ENCODE peak calls at places on chromosomes 5 and 9, in four cellular contexts. One of them, this sample, is unnamed.

GRCh38 chr5:34854459-34855174 is 15.7 kb downstream of the TTC23L start:
- DNase-seq in stimulated activated CD4-positive, alpha-beta T cell treated with anti-CD3 and anti-CD28 coated beads, Interleukin-1b, Interleukin-23, amount 100 ng/mL, for 24 hours: no peak
- DNase-seq in activated T-cell treated with anti-CD3 and anti-CD28 coated beads for 1 hour: no peak
- DNase-seq in T47D: no peak
- DNase-seq in this sample: no peak

GRCh38 chr9:14062449-14063187 is 251.3 kb downstream of the NFIB start:
- DNase-seq in stimulated activated CD4-positive, alpha-beta T cell treated with anti-CD3 and anti-CD28 coated beads, Interleukin-1b, Interleukin-23, amount 100 ng/mL, for 24 hours: no peak
- DNase-seq in T47D: no peak
- DNase-seq in activated T-cell treated with anti-CD3 and anti-CD28 coated beads for 1 hour: no peak
- DNase-seq in this sample: no peak

GRCh38 chr5:7317751-7318150 is 78.2 kb upstream of the ADCY2 start:
- DNase-seq in stimulated activated CD4-positive, alpha-beta T cell treated with anti-CD3 and anti-CD28 coated beads, Interleukin-1b, Interleukin-23, amount 100 ng/mL, for 24 hours: no peak
- DNase-seq in T47D: no peak
- DNase-seq in activated T-cell treated with anti-CD3 and anti-CD28 coated beads for 1 hour: no peak
- DNase-seq in this sample: no peak

GRCh38 chr5:3613726-3614125 is 18.1 kb downstream of the IRX1 start:
- DNase-seq in activated T-cell treated with anti-CD3 and anti-CD28 coated beads for 1 hour: no peak
- DNase-seq in T47D: no peak
- DNase-seq in stimulated activated CD4-positive, alpha-beta T cell treated with anti-CD3 and anti-CD28 coated beads, Interleukin-1b, Interleukin-23, amount 100 ng/mL, for 24 hours: no peak
- DNase-seq in this sample: no peak

GRCh38 chr5:150637245-150638052 is 3.0 kb upstream of the SYNPO start:
- DNase-seq in stimulated activated CD4-positive, alpha-beta T cell treated with anti-CD3 and anti-CD28 coated beads, Interleukin-1b, Interleukin-23, amount 100 ng/mL, for 24 hours: no peak
- DNase-seq in T47D: peak
- DNase-seq in activated T-cell treated with anti-CD3 and anti-CD28 coated beads for 1 hour: no peak
- DNase-seq in this sample: no peak

GRCh38 chr5:10577371-10578291 is 13.8 kb downstream of the ANKRD33B start:
- DNase-seq in activated T-cell treated with anti-CD3 and anti-CD28 coated beads for 1 hour: no peak
- DNase-seq in T47D: no peak
- DNase-seq in stimulated activated CD4-positive, alpha-beta T cell treated with anti-CD3 and anti-CD28 coated beads, Interleukin-1b, Interleukin-23, amount 100 ng/mL, for 24 hours: no peak
- DNase-seq in this sample: no peak

GRCh38 chr9:122463828-122464632 is 13.7 kb downstream of the OR1J1 start:
- DNase-seq in activated T-cell treated with anti-CD3 and anti-CD28 coated beads for 1 hour: no peak
- DNase-seq in T47D: peak
- DNase-seq in stimulated activated CD4-positive, alpha-beta T cell treated with anti-CD3 and anti-CD28 coated beads, Interleukin-1b, Interleukin-23, amount 100 ng/mL, for 24 hours: no peak
- DNase-seq in this sample: no peak

GRCh38 chr9:2602704-2603116 is 18.9 kb upstream of the VLDLR start:
- DNase-seq in activated T-cell treated with anti-CD3 and anti-CD28 coated beads for 1 hour: no peak
- DNase-seq in stimulated activated CD4-positive, alpha-beta T cell treated with anti-CD3 and anti-CD28 coated beads, Interleukin-1b, Interleukin-23, amount 100 ng/mL, for 24 hours: no peak
- DNase-seq in T47D: no peak
- DNase-seq in this sample: no peak

This sample was measured in stimulated activated CD8-positive, alpha-beta memory T cell treated with anti-CD3 and anti-CD28 coated beads, Interleukin-7, amount 100 ng/mL, for 24 hours.